ENCODE peak calls at places on chromosomes 4 and X, in four cellular contexts. D, K, B and P are unnamed samples.
A peak's percentile ranks its signal among the peaks of the same experiment; 100 is the strongest.

GRCh38 chrX:133586443-133586842 is 171.2 kb upstream of the GPC4 start:
- DNase-seq in B (no peak), D (peak; percentile 15), K (no peak), P (no peak)

GRCh38 chrX:6159468-6159867 is 69.2 kb downstream of the NLGN4X start:
- DNase-seq in B (no peak), D (no peak), K (no peak), P (no peak)

GRCh38 chrX:86348669-86349068 is 200.4 kb downstream of the DACH2 start:
- DNase-seq in B (no peak), K (no peak), D (peak; percentile 10), P (no peak)

GRCh38 chrX:103847174-103847870 is 15.3 kb upstream of the RAB9B start:
- DNase-seq in D (no peak), K (no peak), B (no peak), P (no peak)

GRCh38 chrX:136728393-136728792 is 52.3 kb downstream of the ARHGEF6 start:
- DNase-seq in D (no peak), K (no peak), B (no peak), P (no peak)

GRCh38 chr4:60656171-60656570 is 544.0 kb upstream of the ADGRL3 start:
- DNase-seq in B (no peak), D (no peak), K (no peak), P (no peak)

GRCh38 chr4:6319530-6320150 is 50.0 kb downstream of the WFS1 start:
- DNase-seq in D (no peak), K (no peak), B (no peak), P (no peak)

GRCh38 chr4:154467886-154468285 is 23.7 kb downstream of the DCHS2 start:
- DNase-seq in B (no peak), K (no peak), D (no peak), P (no peak)

GRCh38 chr4:5758741-5759140 is 47.7 kb downstream of the EVC start:
- DNase-seq in D (no peak), B (no peak), K (peak; percentile 77), P (peak; percentile 80)

GRCh38 chr4:80637190-80637589 is 301.7 kb downstream of the CFAP299 start:
- DNase-seq in K (no peak), D (no peak), B (no peak), P (no peak)

GRCh38 chrX:48945517-48946348 is 11.7 kb downstream of the OTUD5 start:
- DNase-seq in D (peak; percentile 40), K (peak; percentile 6), B (peak; percentile 39), P (no peak)

GRCh38 chr4:168886361-168886760 is 123.7 kb downstream of the CBR4 start:
- DNase-seq in B (no peak), D (no peak), K (peak; percentile 21), P (no peak)

GRCh38 chr4:575281-576141 is 584 bp downstream of the TMEM271 start:
- DNase-seq in B (no peak), D (no peak), K (no peak), P (no peak)

GRCh38 chrX:109448539-109448938 is 33.3 kb downstream of the GUCY2F start:
- DNase-seq in K (no peak), D (no peak), B (no peak), P (no peak)

GRCh38 chrX:17697191-17697590 is 40.1 kb upstream of the SCML1 start:
- DNase-seq in K (no peak), D (peak; percentile 56), B (no peak), P (no peak)

GRCh38 chr4:124212835-124213640 is 499.5 kb downstream of the ANKRD50 start:
- DNase-seq in B (no peak), K (no peak), D (no peak), P (no peak)

GRCh38 chr4:168384437-168385141 is 66.0 kb upstream of the DDX60 start:
- DNase-seq in K (no peak), D (no peak), B (no peak), P (no peak)

GRCh38 chr4:25993564-25994185 is 79.7 kb downstream of the SMIM20 start:
- DNase-seq in B (peak; percentile 70), K (peak; percentile 56), D (peak; percentile 35), P (no peak)

GRCh38 chrX:129701624-129702069 is 37.1 kb upstream of the XPNPEP2 start:
- DNase-seq in D (no peak), K (no peak), B (no peak), P (no peak)

GRCh38 chr4:100177126-100177525 is 13.1 kb downstream of the DDIT4L start:
- DNase-seq in K (no peak), D (no peak), B (no peak), P (no peak)

GRCh38 chr4:166008510-166008909 is 135.5 kb downstream of the TLL1 start:
- DNase-seq in K (no peak), D (no peak), B (no peak), P (no peak)

GRCh38 chr4:165426769-165427168 is 48.0 kb downstream of the CPE start:
- DNase-seq in K (no peak), B (no peak), D (no peak), P (no peak)

GRCh38 chr4:25351777-25352421 is 25.2 kb upstream of the ANAPC4 start:
- DNase-seq in B (no peak), D (no peak), K (no peak), P (no peak)

GRCh38 chr4:157095716-157096115 is 19.8 kb downstream of the GLRB start:
- DNase-seq in B (no peak), D (no peak), K (no peak), P (no peak)

GRCh38 chr4:76301068-76301774 is 5.3 kb upstream of the STBD1 start:
- DNase-seq in B (peak; percentile 73), K (peak; percentile 83), D (peak; percentile 91), P (peak; percentile 65)

GRCh38 chr4:100290585-100290984 is 100.3 kb upstream of the DDIT4L start:
- DNase-seq in D (no peak), B (no peak), K (no peak), P (no peak)

GRCh38 chrX:123475068-123475724 is 257.7 kb downstream of the THOC2 start:
- DNase-seq in D (no peak), K (no peak), B (no peak), P (no peak)

GRCh38 chr4:120085705-120086104 is 19.1 kb upstream of the MAD2L1 start:
- DNase-seq in B (no peak), K (no peak), D (no peak), P (no peak)

GRCh38 chr4:139030614-139031235 is 15.1 kb downstream of the NOCT start:
- DNase-seq in B (peak; percentile 56), D (peak; percentile 67), K (peak; percentile 61), P (peak; percentile 54)

GRCh38 chr4:84582302-84582987 is 482 bp upstream of the CDS1 start:
- DNase-seq in B (peak; percentile 96), D (peak; percentile 61), K (peak; percentile 81), P (no peak)

GRCh38 chr4:1506956-1507721 is 100.9 kb upstream of the NKX1-1 start:
- DNase-seq in B (no peak), D (no peak), K (no peak), P (no peak)

GRCh38 chr4:165359501-165359900 is 19.3 kb upstream of the CPE start:
- DNase-seq in K (no peak), D (no peak), B (no peak), P (no peak)

DNA sequence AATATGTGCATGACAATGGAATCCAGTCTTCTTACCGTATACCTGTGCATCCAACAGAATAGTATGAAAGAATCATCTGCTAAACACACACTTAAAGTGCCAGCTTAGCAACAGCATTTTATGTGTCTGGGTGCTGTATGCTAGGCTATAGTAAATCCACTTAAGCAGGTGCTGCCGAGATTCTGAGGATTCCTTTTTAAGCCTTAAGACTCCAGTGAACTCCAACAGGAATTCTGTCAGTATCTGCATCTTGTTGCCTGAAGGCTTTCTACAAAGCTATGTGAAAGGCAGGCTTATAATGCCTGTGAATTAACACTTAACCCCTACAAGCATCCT is 1076.4 kb upstream of the PABPC4L start:
- DNase-seq in B (no peak), K (no peak), D (no peak), P (no peak)
- TF ChIP-seq TCF7L2 in B (no peak), K (no peak), D (no peak), P (no peak)

GRCh38 chrX:87687703-87688102 is 170.1 kb downstream of the KLHL4 start:
- DNase-seq in B (no peak), D (no peak), K (no peak), P (no peak)
- TF ChIP-seq POLR2AphosphoS5 in B (no peak), D (no peak), K (no peak), P (no peak)

GRCh38 chr4:152352215-152352614 is 183.7 kb downstream of the FBXW7 start:
- DNase-seq in D (no peak), K (no peak), B (no peak), P (no peak)
- H3K4me1 ChIP-seq in D (peaks cover 20% of the 10 kb centered on the region), K (peaks cover 26% of the 10 kb centered on the region), B (no peaks in the 10 kb centered on the region), P (no peaks in the 10 kb centered on the region)

DNA sequence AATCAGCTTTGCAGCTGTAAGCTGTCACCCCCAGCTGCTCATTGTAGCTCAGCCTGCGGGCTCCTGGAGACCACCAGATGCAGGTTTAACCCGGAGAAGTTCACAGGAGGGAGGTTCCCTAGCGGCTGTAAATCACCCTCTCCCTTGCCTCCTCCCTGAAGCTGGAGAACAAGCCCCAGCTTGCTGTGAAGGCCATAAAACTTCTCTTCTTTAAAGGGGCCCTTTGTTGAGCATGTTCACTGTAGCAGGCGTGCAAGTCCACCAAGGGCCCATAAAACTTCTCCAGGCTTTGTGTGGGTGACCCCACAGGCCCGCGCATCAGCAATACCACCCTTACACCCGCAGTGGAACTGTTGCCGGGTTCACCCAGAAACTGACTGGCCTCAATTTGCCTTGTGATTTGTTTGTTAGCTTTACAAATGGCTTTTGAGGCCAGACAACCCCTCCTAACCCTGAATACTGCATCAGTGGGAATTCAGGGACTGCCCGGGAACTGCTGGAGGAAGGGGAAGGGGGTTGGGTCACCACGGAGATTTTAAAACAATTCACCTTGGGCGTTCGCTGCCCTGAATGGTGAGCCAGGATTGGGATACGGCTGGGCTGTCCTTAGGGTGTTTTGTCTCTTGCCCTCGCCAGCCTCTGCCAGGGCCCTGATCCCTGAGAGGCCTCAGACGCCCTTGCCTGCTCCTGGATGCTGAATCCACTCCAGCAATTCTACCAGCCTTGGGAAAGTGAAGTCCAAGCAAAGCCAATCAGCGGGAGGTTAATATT is 49.5 kb upstream of the ATP6AP2 start:
- DNase-seq in D (no peak), B (no peak), K (no peak), P (no peak)
- TF ChIP-seq TCF7L2 in D (no peak), B (no peak), K (no peak), P (no peak)